ENCODE peak calls at places on chromosomes 1 and 21, in six cellular contexts. N, F, L, E, G and T are unnamed samples.

GRCh38 chr1:210344706-210345105 is 16.0 kb downstream of the HHAT start:
- DNase-seq in L (peak), G (no peak), E (no peak), F (no peak), N (no peak), T (peak)

GRCh38 chr1:246450485-246451251 is 56.4 kb downstream of the SMYD3 start:
- DNase-seq in F (no peak), E (no peak), N (no peak), L (peak), G (no peak), T (peak)

GRCh38 chr1:19814681-19815503 is at the start of gene RNF186:
- DNase-seq in F (no peak), L (no peak), G (peak), N (peak), E (peak), T (no peak)

GRCh38 chr1:79042117-79042516 is 35.6 kb upstream of the ADGRL4 start:
- DNase-seq in G (no peak), N (no peak), L (peak), F (no peak), E (no peak), T (peak)

GRCh38 chr21:41763398-41763931 is 3.4 kb downstream of the RIPK4 start:
- DNase-seq in L (no peak), F (no peak), N (peak), E (no peak), G (no peak), T (no peak)

GRCh38 chr1:53656062-53656915 is 82.7 kb downstream of the GLIS1 start:
- DNase-seq in N (no peak), E (no peak), F (no peak), L (peak), G (no peak), T (peak)

GRCh38 chr1:214551052-214551435 is 358 bp downstream of the PTPN14 start:
- DNase-seq in G (peak), N (peak), E (peak), L (no peak), F (no peak), T (peak)

GRCh38 chr21:45418301-45419071 is 13.5 kb downstream of the COL18A1 start:
- DNase-seq in F (no peak), L (no peak), G (no peak), N (no peak), E (peak), T (no peak)

GRCh38 chr1:22363403-22364325 is 88.0 kb upstream of the ZBTB40 start:
- DNase-seq in F (no peak), N (no peak), G (no peak), E (no peak), L (no peak), T (no peak)

GRCh38 chr1:61605607-61606321 is 119.2 kb downstream of the TM2D1 start:
- DNase-seq in N (no peak), F (peak), G (no peak), E (no peak), L (peak), T (peak)

GRCh38 chr1:30325999-30326398 is 397.4 kb downstream of the MATN1 start:
- DNase-seq in G (no peak), L (no peak), N (no peak), F (no peak), E (no peak), T (no peak)

GRCh38 chr1:51897699-51898031 is 19.1 kb upstream of the NRDC start:
- DNase-seq in N (no peak), E (no peak), L (peak), F (peak), G (no peak), T (peak)

GRCh38 chr1:31617917-31618746 is 643 bp downstream of the HCRTR1 start:
- DNase-seq in G (peak), E (peak), L (peak), N (peak), F (no peak), T (no peak)

GRCh38 chr1:230598745-230599144 is 43.5 kb upstream of the COG2 start:
- DNase-seq in E (no peak), G (no peak), N (no peak), F (no peak), L (no peak), T (no peak)
- TF ChIP-seq CTCF in E (no peak), G (no peak), N (no peak), F (no peak), L (no peak), T (no peak)

GRCh38 chr1:156126043-156126700 is 11.7 kb downstream of the LMNA start:
- DNase-seq in N (peak), F (peak), E (peak), G (peak), L (peak), T (peak)

GRCh38 chr1:156126701-156127534 is 12.4 kb downstream of the LMNA start:
- DNase-seq in E (peak), N (no peak), G (peak), F (no peak), L (peak), T (peak)

GRCh38 chr1:156123356-156124196 is 9.1 kb downstream of the LMNA start:
- DNase-seq in E (peak), L (peak), N (peak), G (peak), F (peak), T (peak)

GRCh38 chr1:156122519-156123355 is 8.2 kb downstream of the LMNA start:
- DNase-seq in N (peak), E (peak), F (no peak), G (peak), L (peak), T (peak)

DNA sequence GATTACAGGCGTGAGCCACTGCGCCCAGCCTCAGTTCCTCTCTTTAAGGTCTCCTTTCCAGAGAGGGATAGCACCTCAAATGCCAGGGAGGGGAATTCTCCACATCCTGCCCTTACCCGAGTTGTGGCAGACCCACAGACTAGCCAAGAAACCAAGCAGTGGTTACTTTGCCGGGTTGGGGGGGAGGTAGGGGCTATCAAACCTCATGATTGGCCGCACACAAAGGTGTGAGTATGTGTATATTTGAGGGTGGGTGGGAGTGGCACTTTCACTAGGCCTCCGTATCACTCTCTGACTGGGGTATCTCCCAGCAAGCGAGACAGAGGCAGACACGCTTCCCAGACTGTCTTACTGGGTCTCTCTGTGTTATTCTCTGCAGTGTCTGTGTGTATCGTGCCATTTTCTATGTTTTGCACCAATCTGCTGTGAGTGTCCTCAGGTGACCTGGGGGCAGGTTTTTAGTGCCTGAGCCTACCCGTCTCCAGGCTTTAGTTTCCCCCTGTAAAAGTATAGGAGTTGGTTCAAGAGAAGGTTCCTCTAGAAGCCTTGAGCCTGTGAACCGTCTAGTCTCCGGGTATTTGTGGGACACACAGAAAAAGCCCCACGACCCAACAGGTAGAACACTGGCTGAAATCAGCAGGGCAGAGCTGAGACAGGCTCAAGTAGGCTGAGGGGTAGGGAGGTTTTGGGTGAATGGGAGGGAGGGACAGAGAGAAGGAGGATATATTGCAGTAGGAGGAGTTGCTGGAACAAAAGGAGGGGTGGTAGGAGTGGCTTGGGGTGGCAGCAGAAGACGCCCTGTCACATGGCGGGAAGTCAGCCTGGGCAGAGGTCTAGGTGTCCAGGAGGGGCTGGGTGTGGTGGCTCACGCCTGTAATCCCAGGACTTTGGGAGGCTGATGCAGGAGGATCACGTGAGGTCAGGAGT is 10.3 kb downstream of the LMNA start:
- DNase-seq in E (peak), N (no peak), L (peak), F (no peak), G (peak), T (peak)
- H3K4me3 ChIP-seq in E (peak), N (no peak), L (peak), F (no peak), G (no peak), T (peak)

GRCh38 chr1:6359568-6360496 is 33.7 kb downstream of the ACOT7 start:
- DNase-seq in F (peak), G (peak), L (peak), E (no peak), N (peak), T (peak)
- TF ChIP-seq CTCF in F (no peak), G (no peak), L (no peak), E (no peak), N (no peak), T (no peak)

DNA sequence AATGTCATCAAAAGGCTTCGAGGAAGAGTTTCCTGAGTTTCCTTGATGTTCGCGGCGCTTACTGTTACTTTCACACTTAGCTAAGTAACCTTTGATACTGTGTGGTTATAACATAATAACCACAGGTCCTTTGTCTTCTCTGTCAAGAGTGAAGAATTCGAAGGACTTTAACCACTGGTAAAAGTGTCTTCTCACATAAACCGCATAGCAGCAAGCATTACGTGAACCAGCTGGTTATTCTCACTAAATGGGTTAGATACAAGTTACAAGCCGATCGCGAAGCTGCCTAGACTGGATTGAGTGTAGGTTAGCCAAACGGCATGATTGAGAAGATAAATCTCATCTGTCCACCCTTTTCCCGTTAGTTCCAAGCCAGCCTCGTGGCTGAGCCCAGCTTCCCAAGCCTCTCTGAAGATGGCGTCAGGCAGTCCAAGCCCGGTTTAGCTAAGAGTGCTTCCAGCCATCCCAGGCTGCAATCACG is 18.3 kb upstream of the IFNGR2 start:
- DNase-seq in E (no peak), N (no peak), F (peak), L (no peak), G (no peak), T (no peak)
- H3K4me3 ChIP-seq in E (no peak), N (no peak), F (no peak), L (no peak), G (no peak), T (no peak)

GRCh38 chr1:2561898-2562895 is 6.0 kb downstream of the TNFRSF14 start:
- DNase-seq in E (no peak), G (no peak), N (no peak), L (no peak), F (no peak), T (no peak)
- TF ChIP-seq CTCF in E (no peak), G (peak), N (peak), L (peak), F (peak), T (peak)

GRCh38 chr1:154352245-154352580 is 26.9 kb downstream of the ATP8B2 start:
- DNase-seq in G (no peak), E (no peak), F (no peak), L (no peak), N (no peak), T (no peak)
- H3K4me3 ChIP-seq in G (peak), E (peak), F (no peak), L (no peak), N (peak), T (peak)

GRCh38 chr1:46533179-46533864 is 18.1 kb downstream of the KNCN start:
- DNase-seq in L (peak), F (no peak), N (no peak), G (peak), E (peak), T (peak)
- TF ChIP-seq CTCF in L (no peak), F (no peak), N (no peak), G (no peak), E (no peak), T (no peak)

GRCh38 chr1:1125945-1126344 is 10.1 kb upstream of the C1orf159 start:
- DNase-seq in E (no peak), N (no peak), L (no peak), G (peak), F (no peak), T (no peak)

GRCh38 chr1:1132042-1132927 is 16.4 kb upstream of the C1orf159 start:
- DNase-seq in L (no peak), E (no peak), G (peak), N (no peak), F (no peak), T (no peak)

GRCh38 chr1:1127551-1128451 is 11.9 kb upstream of the C1orf159 start:
- DNase-seq in L (no peak), E (peak), G (peak), N (no peak), F (no peak), T (no peak)

GRCh38 chr1:1128454-1129139 is 12.7 kb upstream of the C1orf159 start:
- DNase-seq in L (no peak), N (peak), G (peak), E (no peak), F (no peak), T (no peak)

GRCh38 chr1:1129309-1129708 is 13.4 kb upstream of the C1orf159 start:
- DNase-seq in L (no peak), E (no peak), F (no peak), G (no peak), N (no peak), T (no peak)
- H3K4me3 ChIP-seq in L (no peak), E (no peak), F (peak), G (peak), N (peak), T (no peak)

DNA sequence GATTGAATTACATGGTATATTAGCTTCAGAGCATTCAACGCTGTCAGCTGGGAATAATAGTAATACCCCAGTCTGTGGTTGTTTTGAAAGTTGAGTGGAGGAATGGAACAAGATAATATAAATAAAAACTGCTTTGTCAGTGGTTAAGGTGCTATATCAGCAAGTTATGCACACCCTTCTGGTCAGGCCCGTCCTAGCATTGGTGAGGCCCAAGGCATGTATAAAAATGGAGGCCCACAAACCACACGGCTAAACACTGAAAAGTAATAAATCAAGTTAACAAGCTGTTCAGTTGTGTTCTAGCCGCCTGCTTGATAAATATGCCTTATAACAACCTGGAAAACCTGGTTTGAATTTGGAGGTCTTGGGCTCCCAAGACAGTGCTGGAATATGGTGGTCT is 77.4 kb downstream of the PSMG1 start:
- DNase-seq in E (no peak), N (no peak), G (no peak), L (no peak), F (no peak), T (no peak)
- TF ChIP-seq CTCF in E (no peak), N (no peak), G (no peak), L (no peak), F (no peak), T (no peak)